ENCODE peak calls at places on chromosomes 7 and 10, in ten cellular contexts. F is adrenal gland, B is A549, Q is WERI-Rb-1, J is fibroblast of lung, G is AG09319, Y is heart right ventricle, V is psoas muscle, X is type B pancreatic cell, E is MM.1S. L is an unnamed sample.

GRCh38 chr10:132162021-132162531 is 24.7 kb upstream of the DPYSL4 start:
- DNase-seq in F (no peak), B (no peak), Q (peak; percentile 56), J (no peak), G (no peak), Y (no peak), V (peak; percentile 48), X (no peak), E (peak; percentile 22), L (no peak)

GRCh38 chr7:155813125-155813524 is 862 bp upstream of the SHH start:
- DNase-seq in F (no peak), B (no peak), Q (no peak), J (no peak), G (no peak), Y (no peak), V (no peak), X (no peak), E (peak; percentile 1), L (no peak)

GRCh38 chr7:112202819-112203218 is 3.4 kb downstream of the DOCK4 start:
- DNase-seq in F (peak; percentile 63), B (no peak), Q (no peak), J (no peak), G (no peak), Y (no peak), V (peak; percentile 57), X (no peak), E (peak; percentile 77), L (no peak)

GRCh38 chr7:103524042-103524907 is 78.3 kb upstream of the SLC26A5 start:
- DNase-seq in F (no peak), B (peak; percentile 7), Q (no peak), J (peak; percentile 37), G (no peak), Y (no peak), V (no peak), X (no peak), E (peak; percentile 33), L (no peak)

GRCh38 chr10:101001225-101002035 is 1.8 kb downstream of the LZTS2 start:
- DNase-seq in F (peak; percentile 96), B (no peak), Q (peak; percentile 70), J (peak; percentile 93), G (peak; percentile 77), Y (peak; percentile 95), V (peak; percentile 94), X (no peak), E (peak; percentile 3), L (no peak)

GRCh38 chr10:33240931-33241330 is 93.5 kb downstream of the NRP1 start:
- DNase-seq in F (no peak), B (no peak), Q (no peak), J (peak; percentile 79), G (peak; percentile 68), Y (no peak), V (no peak), X (no peak), E (no peak), L (no peak)

GRCh38 chr7:130987092-130987491 is 253.1 kb upstream of the KLF14 start:
- DNase-seq in F (no peak), B (no peak), Q (no peak), J (peak; percentile 48), G (no peak), Y (no peak), V (no peak), X (no peak), E (no peak), L (no peak)

GRCh38 chr10:116053910-116054309 is 219.1 kb downstream of the GFRA1 start:
- DNase-seq in F (no peak), B (no peak), Q (peak; percentile 55), J (no peak), G (no peak), Y (no peak), V (peak; percentile 50), X (no peak), E (no peak), L (no peak)

GRCh38 chr7:142796501-142797341 is 26.0 kb downstream of the PRSS2 start:
- DNase-seq in F (no peak), B (no peak), Q (no peak), J (peak; percentile 17), G (no peak), Y (no peak), V (no peak), X (no peak), E (no peak), L (peak; percentile 33)

GRCh38 chr10:48965460-48965859 is 25.8 kb upstream of the LRRC18 start:
- DNase-seq in F (no peak), B (no peak), Q (no peak), J (no peak), G (no peak), Y (no peak), V (no peak), X (no peak), E (no peak), L (no peak)

GRCh38 chr7:112156412-112156811 is 49.8 kb downstream of the DOCK4 start:
- DNase-seq in F (no peak), B (no peak), Q (no peak), J (peak; percentile 44), G (no peak), Y (no peak), V (no peak), X (no peak), E (no peak), L (no peak)

GRCh38 chr10:123945506-123945905 is 53.9 kb upstream of the CPXM2 start:
- DNase-seq in F (no peak), B (no peak), Q (no peak), J (no peak), G (no peak), Y (no peak), V (no peak), X (no peak), E (no peak), L (no peak)

GRCh38 chr7:6159524-6160011 is 112.9 kb downstream of the CYTH3 start:
- DNase-seq in F (no peak), B (no peak), Q (no peak), J (no peak), G (no peak), Y (no peak), V (no peak), X (no peak), E (no peak), L (no peak)

GRCh38 chr10:9103301-9103700 is 1048.8 kb downstream of the GATA3 start:
- DNase-seq in F (no peak), B (no peak), Q (no peak), J (peak; percentile 3), G (no peak), Y (no peak), V (no peak), X (no peak), E (no peak), L (no peak)

DNA sequence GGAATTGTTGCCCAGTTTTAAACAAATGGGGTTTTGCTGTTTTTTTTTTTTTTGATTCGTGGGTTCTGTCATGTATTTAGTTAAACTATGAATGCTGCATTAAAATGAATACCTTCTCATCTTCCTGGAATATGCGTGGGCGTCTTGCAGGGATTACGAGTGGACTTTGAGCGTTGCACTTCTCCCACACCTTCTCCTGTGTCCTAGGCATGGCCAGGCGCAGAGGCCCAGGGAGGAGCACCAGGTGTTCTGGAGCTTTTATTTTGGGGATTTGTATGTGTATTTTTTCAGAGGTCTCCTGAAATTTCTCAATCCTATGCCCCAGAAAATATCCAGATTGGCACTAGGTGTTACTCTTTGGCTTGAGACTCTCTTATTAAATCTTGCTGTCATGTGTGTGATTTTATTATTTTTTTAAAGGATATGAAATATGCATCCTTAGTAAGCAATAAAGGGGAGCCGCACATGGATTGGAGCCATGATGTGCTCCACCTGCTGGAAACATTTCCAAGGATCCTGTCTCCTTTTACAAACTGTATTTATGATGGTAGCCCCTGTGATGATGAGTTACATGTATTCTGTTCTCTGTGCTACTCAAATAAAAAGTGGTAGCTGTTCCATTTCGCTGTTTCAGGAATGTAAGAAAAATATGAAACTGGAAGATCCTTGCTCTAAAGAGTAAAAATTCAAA is 482.2 kb upstream of the KLF6 start:
- DNase-seq in F (no peak), B (no peak), Q (no peak), J (no peak), G (no peak), Y (no peak), V (no peak), X (no peak), E (no peak), L (no peak)
- TF ChIP-seq CTCF in F (no peak), B (peak; percentile 36), Q (no peak), J (no peak), G (no peak), Y (peak; percentile 15), V (peak; percentile 24), X (peak; percentile 28), E (no peak), L (no peak)

DNA sequence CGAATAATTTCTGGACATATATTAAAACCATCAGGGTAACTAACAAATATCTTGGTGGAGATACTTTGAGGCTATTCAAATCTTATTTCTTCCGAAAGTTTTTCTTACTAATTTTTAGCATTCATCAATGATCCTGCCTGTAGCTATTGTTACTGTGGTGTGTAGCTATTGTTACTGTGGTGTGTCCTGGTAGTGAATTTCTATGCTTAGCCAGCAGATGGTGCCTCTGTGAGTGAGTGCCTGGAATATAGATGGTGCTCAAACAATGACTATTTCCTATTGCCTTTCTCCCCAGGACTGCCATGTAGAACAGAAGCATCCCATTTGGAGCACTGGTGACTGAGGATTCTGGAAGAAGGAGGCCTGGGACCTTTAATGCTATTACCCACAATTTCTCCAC is 245.7 kb downstream of the CCSER2 start:
- DNase-seq in F (no peak), B (no peak), Q (no peak), J (no peak), G (no peak), Y (no peak), V (no peak), X (no peak), E (no peak), L (no peak)
- TF ChIP-seq CTCF in F (no peak), B (no peak), Q (peak; percentile 32), J (no peak), G (no peak), Y (no peak), V (no peak), X (peak; percentile 43), E (peak; percentile 4), L (no peak)

DNA sequence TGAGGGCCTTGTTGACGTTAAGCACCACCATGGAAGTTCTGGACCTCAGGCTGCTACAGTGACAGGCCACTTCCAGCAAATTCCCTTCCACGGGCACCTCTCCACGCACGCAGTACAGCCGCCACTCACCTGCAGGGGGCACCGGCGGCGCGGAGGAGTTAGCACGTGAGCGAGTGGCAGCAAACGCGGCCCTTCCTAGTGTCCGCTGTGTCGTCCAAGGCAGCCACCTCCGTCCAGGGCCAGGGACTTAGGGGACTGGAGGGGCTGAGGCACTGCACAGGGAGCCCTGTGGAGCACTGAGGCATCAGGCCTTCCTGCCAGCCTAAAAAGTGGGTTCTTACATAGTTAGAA is 164.4 kb downstream of the SVIL start:
- DNase-seq in F (peak; percentile 22), B (peak; percentile 21), Q (peak; percentile 63), J (no peak), G (no peak), Y (no peak), V (peak; percentile 68), X (no peak), E (no peak), L (peak; percentile 77)
- TF ChIP-seq CTCF in F (peak; percentile 13), B (peak; percentile 43), Q (peak; percentile 74), J (peak; percentile 33), G (peak; percentile 24), Y (peak; percentile 46), V (peak; percentile 36), X (peak; percentile 66), E (peak; percentile 10), L (peak; percentile 65)

DNA sequence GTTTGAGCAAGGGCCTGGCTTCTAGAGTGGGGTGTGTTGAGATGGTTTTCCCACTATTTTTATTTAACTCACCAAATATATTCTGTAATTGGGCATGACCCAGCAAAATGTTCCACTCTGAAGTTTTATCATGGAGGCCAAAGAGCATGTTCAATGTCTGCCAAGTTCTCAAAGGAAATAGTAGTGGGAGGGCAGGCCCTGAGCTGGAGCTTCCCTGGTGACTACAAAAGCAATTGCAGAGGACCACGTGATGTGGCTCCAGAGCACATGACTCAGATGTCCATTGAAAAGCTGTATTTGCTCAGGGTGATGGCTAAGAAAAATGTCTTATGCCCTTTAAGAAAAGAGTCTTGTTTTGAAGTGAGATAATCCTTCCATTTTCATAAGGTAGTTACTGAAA is 1024.8 kb downstream of the LRMDA start:
- DNase-seq in F (no peak), B (no peak), Q (no peak), J (peak; percentile 27), G (no peak), Y (no peak), V (no peak), X (no peak), E (no peak), L (no peak)
- TF ChIP-seq CTCF in F (no peak), B (no peak), Q (no peak), J (no peak), G (no peak), Y (no peak), V (no peak), X (no peak), E (no peak), L (no peak)

L was measured in glutamatergic neuron.